ENCODE peak calls at places on chromosome 18, in four cellular contexts. One of them, this sample, is unnamed.

GRCh38 chr18:26865557-26865956 is at the start of gene AQP4:
- DNase-seq in neural progenitor cell: peak
- DNase-seq in AG10803: no peak
- DNase-seq in heart right ventricle: peak
- DNase-seq in this sample: no peak

GRCh38 chr18:8367217-8367988 is 241.8 kb upstream of the RAB12 start:
- DNase-seq in heart right ventricle: peak
- DNase-seq in neural progenitor cell: peak
- DNase-seq in AG10803: no peak
- DNase-seq in this sample: peak

GRCh38 chr18:29892960-29893558 is 1149.5 kb downstream of the DSC3 start:
- DNase-seq in AG10803: peak
- DNase-seq in neural progenitor cell: peak
- DNase-seq in heart right ventricle: no peak
- DNase-seq in this sample: no peak

GRCh38 chr18:45980229-45980628 is 13.1 kb upstream of the EPG5 start:
- DNase-seq in heart right ventricle: no peak
- DNase-seq in AG10803: no peak
- DNase-seq in neural progenitor cell: no peak
- DNase-seq in this sample: no peak

GRCh38 chr18:46502444-46502843 is 154.6 kb downstream of the LOXHD1 start:
- DNase-seq in AG10803: no peak
- DNase-seq in neural progenitor cell: peak
- DNase-seq in heart right ventricle: no peak
- DNase-seq in this sample: no peak

GRCh38 chr18:10414293-10414842 is 40.1 kb upstream of the APCDD1 start:
- DNase-seq in AG10803: no peak
- DNase-seq in heart right ventricle: no peak
- DNase-seq in neural progenitor cell: no peak
- DNase-seq in this sample: no peak

GRCh38 chr18:22282311-22283235 is 113.2 kb downstream of the GATA6 start:
- DNase-seq in AG10803: peak
- DNase-seq in heart right ventricle: no peak
- DNase-seq in neural progenitor cell: no peak
- DNase-seq in this sample: no peak

GRCh38 chr18:8816233-8816632 is 110.9 kb downstream of the MTCL1 start:
- DNase-seq in neural progenitor cell: no peak
- DNase-seq in AG10803: peak
- DNase-seq in heart right ventricle: no peak
- DNase-seq in this sample: no peak

GRCh38 chr18:74234326-74235171 is 57.2 kb downstream of the CYB5A start:
- DNase-seq in neural progenitor cell: no peak
- DNase-seq in AG10803: peak
- DNase-seq in heart right ventricle: no peak
- DNase-seq in this sample: peak

GRCh38 chr18:56127322-56128099 is 510.9 kb downstream of the TXNL1 start:
- DNase-seq in heart right ventricle: no peak
- DNase-seq in neural progenitor cell: no peak
- DNase-seq in AG10803: peak
- DNase-seq in this sample: no peak

GRCh38 chr18:9731380-9731779 is 23.3 kb downstream of the RAB31 start:
- DNase-seq in AG10803: peak
- DNase-seq in heart right ventricle: no peak
- DNase-seq in neural progenitor cell: no peak
- DNase-seq in this sample: peak

GRCh38 chr18:2897015-2897414 is 50.2 kb downstream of the EMILIN2 start:
- DNase-seq in heart right ventricle: no peak
- DNase-seq in neural progenitor cell: peak
- DNase-seq in AG10803: no peak
- DNase-seq in this sample: no peak

GRCh38 chr18:3885209-3885792 is 435.3 kb downstream of the TGIF1 start:
- DNase-seq in heart right ventricle: no peak
- DNase-seq in AG10803: no peak
- DNase-seq in neural progenitor cell: peak
- DNase-seq in this sample: no peak

GRCh38 chr18:62715439-62715792 is at the start of gene PHLPP1:
- DNase-seq in AG10803: no peak
- DNase-seq in heart right ventricle: no peak
- DNase-seq in neural progenitor cell: no peak
- DNase-seq in this sample: no peak

GRCh38 chr18:22094375-22094767 is 75.0 kb upstream of the GATA6 start:
- DNase-seq in neural progenitor cell: no peak
- DNase-seq in AG10803: no peak
- DNase-seq in heart right ventricle: no peak
- DNase-seq in this sample: no peak

GRCh38 chr18:23936371-23936958 is 78.1 kb upstream of the TTC39C start:
- DNase-seq in heart right ventricle: no peak
- DNase-seq in neural progenitor cell: no peak
- DNase-seq in AG10803: no peak
- DNase-seq in this sample: no peak

GRCh38 chr18:10128906-10129305 is 215.1 kb downstream of the VAPA start:
- DNase-seq in neural progenitor cell: no peak
- DNase-seq in heart right ventricle: no peak
- DNase-seq in AG10803: peak
- DNase-seq in this sample: peak

DNA sequence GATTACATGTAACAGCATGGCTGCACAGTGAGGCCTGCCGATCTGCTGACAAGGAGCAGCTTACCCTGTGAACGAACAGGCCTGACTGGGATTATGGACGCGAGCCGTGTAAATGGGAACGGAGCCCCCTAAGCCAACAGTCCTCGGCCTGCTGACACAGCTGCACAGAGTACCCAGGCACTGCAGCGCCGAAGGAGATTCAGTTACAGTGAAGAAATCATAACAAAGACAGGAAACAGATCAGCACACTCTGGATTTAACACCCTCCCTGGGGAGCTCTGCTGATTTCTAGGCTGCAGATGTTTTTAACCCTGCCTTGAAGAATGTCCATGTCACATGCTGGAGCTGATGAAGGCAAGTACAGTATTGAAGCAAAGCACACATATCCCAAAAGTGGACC is 43.4 kb downstream of the COLEC12 start:
- DNase-seq in AG10803: peak
- DNase-seq in heart right ventricle: peak
- DNase-seq in neural progenitor cell: peak
- DNase-seq in this sample: peak
- H3K4me3 ChIP-seq in AG10803: peak
- H3K4me3 ChIP-seq in heart right ventricle: peak
- H3K4me3 ChIP-seq in neural progenitor cell: no peak
- H3K4me3 ChIP-seq in this sample: peak

DNA sequence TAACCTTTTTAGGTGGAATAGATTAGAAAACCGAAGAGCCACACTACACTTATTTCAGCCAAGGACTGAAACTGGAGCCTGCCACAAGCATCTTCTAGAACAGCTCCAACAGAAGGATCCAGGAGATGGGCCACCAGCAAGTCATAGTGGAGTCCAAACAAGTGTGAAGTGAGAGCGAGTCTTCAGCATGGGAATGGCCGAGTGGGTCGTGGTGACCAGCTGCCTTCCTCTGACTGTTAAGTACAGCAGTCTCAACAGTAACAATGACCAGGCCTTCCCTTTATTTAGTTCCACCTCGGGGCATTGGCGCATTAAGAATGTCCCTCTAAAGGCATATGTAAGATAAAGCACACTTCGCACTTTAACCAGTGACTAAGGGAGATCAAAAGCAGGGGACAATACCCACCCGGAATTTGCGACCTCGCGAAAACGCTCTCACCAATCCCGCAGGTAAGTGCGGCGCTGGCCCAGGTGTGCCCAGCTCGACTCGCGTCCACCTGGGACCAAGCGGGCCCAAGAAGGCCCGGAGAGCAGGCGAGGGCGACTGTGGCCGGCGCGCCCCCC is 1.1 kb downstream of the L3MBTL4 start:
- DNase-seq in AG10803: no peak
- DNase-seq in neural progenitor cell: peak
- DNase-seq in heart right ventricle: no peak
- DNase-seq in this sample: no peak
- H3K4me3 ChIP-seq in AG10803: no peak
- H3K4me3 ChIP-seq in neural progenitor cell: peak
- H3K4me3 ChIP-seq in heart right ventricle: peak
- H3K4me3 ChIP-seq in this sample: peak

GRCh38 chr18:13222371-13223281 is 4.1 kb downstream of the LDLRAD4 start:
- DNase-seq in neural progenitor cell: no peak
- DNase-seq in heart right ventricle: peak
- DNase-seq in AG10803: peak
- DNase-seq in this sample: peak
- H3K4me3 ChIP-seq in neural progenitor cell: no peak
- H3K4me3 ChIP-seq in heart right ventricle: peak
- H3K4me3 ChIP-seq in AG10803: no peak
- H3K4me3 ChIP-seq in this sample: no peak

GRCh38 chr18:12056034-12056883 is 37.4 kb upstream of the ANKRD62 start:
- DNase-seq in heart right ventricle: no peak
- DNase-seq in AG10803: no peak
- DNase-seq in neural progenitor cell: no peak
- DNase-seq in this sample: no peak

GRCh38 chr18:12056884-12057402 is 36.7 kb upstream of the ANKRD62 start:
- DNase-seq in heart right ventricle: no peak
- DNase-seq in neural progenitor cell: no peak
- DNase-seq in AG10803: no peak
- DNase-seq in this sample: no peak

GRCh38 chr18:12049983-12050811 is 43.4 kb upstream of the ANKRD62 start:
- DNase-seq in heart right ventricle: no peak
- DNase-seq in AG10803: no peak
- DNase-seq in neural progenitor cell: no peak
- DNase-seq in this sample: no peak

GRCh38 chr18:12052866-12053265 is 40.8 kb upstream of the ANKRD62 start:
- DNase-seq in neural progenitor cell: no peak
- DNase-seq in heart right ventricle: no peak
- DNase-seq in AG10803: no peak
- DNase-seq in this sample: no peak

DNA sequence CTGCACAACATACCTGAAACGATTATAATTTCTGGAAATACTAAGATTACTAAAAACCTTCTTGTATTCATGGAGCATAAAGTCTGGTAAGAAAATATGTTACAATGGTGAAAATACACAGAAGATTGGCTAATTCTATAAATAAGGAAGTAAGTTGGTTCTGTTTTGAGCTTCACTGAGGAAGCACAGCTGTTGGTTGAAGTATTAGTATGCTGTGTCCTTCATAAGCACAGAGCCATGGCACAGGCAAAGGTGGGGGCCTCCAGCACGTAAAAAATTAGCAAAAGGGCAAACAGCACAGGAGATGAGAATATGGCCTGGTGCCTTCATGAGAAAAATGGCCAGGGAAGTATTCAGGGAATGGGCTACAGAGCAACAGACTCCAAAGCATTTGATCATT is 40.3 kb upstream of the ANKRD62 start:
- DNase-seq in neural progenitor cell: no peak
- DNase-seq in AG10803: no peak
- DNase-seq in heart right ventricle: no peak
- DNase-seq in this sample: no peak
- H3K4me3 ChIP-seq in neural progenitor cell: no peak
- H3K4me3 ChIP-seq in AG10803: no peak
- H3K4me3 ChIP-seq in heart right ventricle: no peak
- H3K4me3 ChIP-seq in this sample: no peak

GRCh38 chr18:59646228-59646945 is 50.8 kb downstream of the CCBE1 start:
- DNase-seq in heart right ventricle: no peak
- DNase-seq in AG10803: no peak
- DNase-seq in neural progenitor cell: no peak
- DNase-seq in this sample: no peak
- H3K4me3 ChIP-seq in heart right ventricle: no peak
- H3K4me3 ChIP-seq in AG10803: no peak
- H3K4me3 ChIP-seq in neural progenitor cell: no peak
- H3K4me3 ChIP-seq in this sample: no peak

GRCh38 chr18:48957616-48958015 is 6.9 kb upstream of the SMAD7 start:
- DNase-seq in heart right ventricle: no peak
- DNase-seq in AG10803: no peak
- DNase-seq in neural progenitor cell: no peak
- DNase-seq in this sample: no peak

GRCh38 chr18:48954837-48955527 is 4.2 kb upstream of the SMAD7 start:
- DNase-seq in AG10803: no peak
- DNase-seq in heart right ventricle: no peak
- DNase-seq in neural progenitor cell: no peak
- DNase-seq in this sample: no peak

GRCh38 chr18:48956378-48956777 is 5.6 kb upstream of the SMAD7 start:
- DNase-seq in AG10803: peak
- DNase-seq in neural progenitor cell: no peak
- DNase-seq in heart right ventricle: no peak
- DNase-seq in this sample: peak

GRCh38 chr18:48957136-48957535 is 6.4 kb upstream of the SMAD7 start:
- DNase-seq in neural progenitor cell: no peak
- DNase-seq in AG10803: peak
- DNase-seq in heart right ventricle: no peak
- DNase-seq in this sample: no peak

DNA sequence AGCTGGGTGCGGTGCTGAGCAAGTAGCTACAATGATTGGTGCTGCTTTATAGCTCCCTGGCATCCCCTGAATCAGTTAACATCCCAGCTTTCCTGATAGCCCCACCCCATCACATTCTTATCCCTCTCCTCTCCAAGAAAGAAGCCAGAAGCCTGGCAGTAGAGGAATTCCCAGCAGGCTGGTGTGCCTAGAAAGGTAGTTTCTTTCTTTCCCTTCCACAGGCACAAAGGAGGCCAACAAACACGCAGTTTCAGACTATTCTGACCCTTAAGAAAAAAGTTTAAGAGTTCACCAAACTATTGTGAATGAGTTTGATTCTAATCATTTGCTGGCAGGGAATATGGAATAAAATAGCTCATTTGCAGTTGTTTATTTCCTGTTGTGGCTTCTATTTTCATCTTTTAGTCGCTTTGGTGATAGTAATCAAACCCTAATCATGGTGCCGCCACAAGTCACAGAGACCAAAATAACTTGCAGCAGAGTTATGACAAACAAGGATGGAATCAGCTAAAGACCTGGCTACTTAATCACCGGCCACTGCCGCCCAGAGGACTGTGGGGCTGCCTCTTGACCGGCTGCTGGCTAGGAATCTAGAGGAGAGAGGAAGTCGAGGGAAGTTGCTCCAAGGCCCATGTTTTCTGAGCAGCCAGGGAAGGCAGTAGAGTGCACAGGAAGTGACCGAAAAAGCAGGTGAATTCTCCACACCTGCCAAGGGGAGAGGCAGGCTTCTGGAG is 4.9 kb upstream of the SMAD7 start:
- DNase-seq in neural progenitor cell: peak
- DNase-seq in heart right ventricle: peak
- DNase-seq in AG10803: peak
- DNase-seq in this sample: peak
- H3K4me3 ChIP-seq in neural progenitor cell: no peak
- H3K4me3 ChIP-seq in heart right ventricle: no peak
- H3K4me3 ChIP-seq in AG10803: peak
- H3K4me3 ChIP-seq in this sample: no peak